ENCODE peak calls at places on chromosomes 11 and 22, in five cellular contexts. One of them, this sample, is unnamed.
A peak's percentile ranks its signal among the peaks of the same experiment; 100 is the strongest.

GRCh38 chr11:106077609-106078517 is at the start of gene AASDHPPT:
- DNase-seq in Panc1: peak; percentile 20
- DNase-seq in kidney: no peak
- DNase-seq in heart right ventricle: peak; percentile 6
- DNase-seq in spleen: no peak
- DNase-seq in this sample: no peak

GRCh38 chr22:44155115-44155514 is 25.6 kb upstream of the PARVG start:
- DNase-seq in Panc1: no peak
- DNase-seq in kidney: peak; percentile 39
- DNase-seq in heart right ventricle: no peak
- DNase-seq in spleen: no peak
- DNase-seq in this sample: peak; percentile 27

GRCh38 chr22:42780070-42780540 is 59.4 kb upstream of the A4GALT start:
- DNase-seq in Panc1: peak; percentile 80
- DNase-seq in kidney: no peak
- DNase-seq in heart right ventricle: peak; percentile 88
- DNase-seq in spleen: no peak
- DNase-seq in this sample: peak; percentile 66

GRCh38 chr11:61800331-61801281 is 7.9 kb downstream of the FEN1 start:
- DNase-seq in Panc1: no peak
- DNase-seq in kidney: no peak
- DNase-seq in heart right ventricle: no peak
- DNase-seq in spleen: no peak
- DNase-seq in this sample: no peak

GRCh38 chr11:131486100-131486499 is 115.7 kb downstream of the NTM start:
- DNase-seq in Panc1: no peak
- DNase-seq in kidney: no peak
- DNase-seq in heart right ventricle: no peak
- DNase-seq in spleen: no peak
- DNase-seq in this sample: no peak

GRCh38 chr11:125468025-125468424 is 28.0 kb downstream of the FEZ1 start:
- DNase-seq in Panc1: no peak
- DNase-seq in kidney: no peak
- DNase-seq in heart right ventricle: no peak
- DNase-seq in spleen: no peak
- DNase-seq in this sample: no peak

GRCh38 chr11:72703281-72704008 is 29.2 kb upstream of the PDE2A start:
- DNase-seq in Panc1: no peak
- DNase-seq in kidney: peak; percentile 90
- DNase-seq in heart right ventricle: peak; percentile 71
- DNase-seq in spleen: no peak
- DNase-seq in this sample: no peak

GRCh38 chr11:111554532-111554931 is 14.0 kb downstream of the LAYN start:
- DNase-seq in Panc1: no peak
- DNase-seq in kidney: no peak
- DNase-seq in heart right ventricle: no peak
- DNase-seq in spleen: no peak
- DNase-seq in this sample: no peak

GRCh38 chr22:44159230-44159629 is 21.5 kb upstream of the PARVG start:
- DNase-seq in Panc1: no peak
- DNase-seq in kidney: peak; percentile 22
- DNase-seq in heart right ventricle: no peak
- DNase-seq in spleen: peak; percentile 20
- DNase-seq in this sample: no peak

GRCh38 chr22:32991353-32992115 is 66.6 kb downstream of the SYN3 start:
- DNase-seq in Panc1: no peak
- DNase-seq in kidney: no peak
- DNase-seq in heart right ventricle: no peak
- DNase-seq in spleen: no peak
- DNase-seq in this sample: no peak

GRCh38 chr22:49457946-49458707 is 369.5 kb downstream of the BRD1 start:
- DNase-seq in Panc1: no peak
- DNase-seq in kidney: no peak
- DNase-seq in heart right ventricle: no peak
- DNase-seq in spleen: no peak
- DNase-seq in this sample: no peak

GRCh38 chr11:134037093-134037908 is 31.6 kb upstream of the JAM3 start:
- DNase-seq in Panc1: no peak
- DNase-seq in kidney: peak; percentile 92
- DNase-seq in heart right ventricle: peak; percentile 81
- DNase-seq in spleen: peak; percentile 89
- DNase-seq in this sample: peak; percentile 44

GRCh38 chr11:116701297-116701801 is 71.4 kb downstream of the BUD13 start:
- DNase-seq in Panc1: no peak
- DNase-seq in kidney: no peak
- DNase-seq in heart right ventricle: no peak
- DNase-seq in spleen: peak; percentile 71
- DNase-seq in this sample: peak; percentile 31

GRCh38 chr11:126929186-126930085 is 71.1 kb downstream of the KIRREL3 start:
- DNase-seq in Panc1: no peak
- DNase-seq in kidney: no peak
- DNase-seq in heart right ventricle: no peak
- DNase-seq in spleen: no peak
- DNase-seq in this sample: no peak

GRCh38 chr22:25488244-25489020 is 76.0 kb upstream of the GRK3 start:
- DNase-seq in Panc1: peak; percentile 5
- DNase-seq in kidney: peak; percentile 85
- DNase-seq in heart right ventricle: peak; percentile 71
- DNase-seq in spleen: no peak
- DNase-seq in this sample: peak; percentile 68

GRCh38 chr11:92969293-92969633 is 188 bp upstream of the MTNR1B start:
- DNase-seq in Panc1: no peak
- DNase-seq in kidney: no peak
- DNase-seq in heart right ventricle: no peak
- DNase-seq in spleen: no peak
- DNase-seq in this sample: no peak

GRCh38 chr11:119027561-119028345 is 2.9 kb downstream of the SLC37A4 start:
- DNase-seq in Panc1: no peak
- DNase-seq in kidney: no peak
- DNase-seq in heart right ventricle: no peak
- DNase-seq in spleen: peak; percentile 72
- DNase-seq in this sample: no peak

GRCh38 chr11:60970369-60970774 is 1.1 kb upstream of the CD6 start:
- DNase-seq in Panc1: peak; percentile 25
- DNase-seq in kidney: no peak
- DNase-seq in heart right ventricle: peak; percentile 50
- DNase-seq in spleen: peak; percentile 94
- DNase-seq in this sample: peak; percentile 84

GRCh38 chr11:64865286-64866172 is 12.9 kb downstream of the EHD1 start:
- DNase-seq in Panc1: no peak
- DNase-seq in kidney: no peak
- DNase-seq in heart right ventricle: no peak
- DNase-seq in spleen: peak; percentile 83
- DNase-seq in this sample: peak; percentile 57

GRCh38 chr11:2263012-2263565 is 7.3 kb downstream of the ASCL2 start:
- DNase-seq in Panc1: no peak
- DNase-seq in kidney: no peak
- DNase-seq in heart right ventricle: no peak
- DNase-seq in spleen: no peak
- DNase-seq in this sample: peak; percentile 46

GRCh38 chr11:86800956-86801264 is 568 bp downstream of the PRSS23 start:
- DNase-seq in Panc1: no peak
- DNase-seq in kidney: no peak
- DNase-seq in heart right ventricle: no peak
- DNase-seq in spleen: no peak
- DNase-seq in this sample: no peak

GRCh38 chr22:20243545-20244249 is 24.4 kb downstream of the RTN4R start:
- DNase-seq in Panc1: no peak
- DNase-seq in kidney: peak; percentile 90
- DNase-seq in heart right ventricle: peak; percentile 84
- DNase-seq in spleen: peak; percentile 88
- DNase-seq in this sample: peak; percentile 58

GRCh38 chr11:44324222-44324621 is 14.3 kb upstream of the ALX4 start:
- DNase-seq in Panc1: no peak
- DNase-seq in kidney: no peak
- DNase-seq in heart right ventricle: no peak
- DNase-seq in spleen: no peak
- DNase-seq in this sample: no peak

GRCh38 chr11:63445720-63446119 is 45.2 kb downstream of the PLAAT5 start:
- DNase-seq in Panc1: no peak
- DNase-seq in kidney: no peak
- DNase-seq in heart right ventricle: no peak
- DNase-seq in spleen: no peak
- DNase-seq in this sample: no peak

DNA sequence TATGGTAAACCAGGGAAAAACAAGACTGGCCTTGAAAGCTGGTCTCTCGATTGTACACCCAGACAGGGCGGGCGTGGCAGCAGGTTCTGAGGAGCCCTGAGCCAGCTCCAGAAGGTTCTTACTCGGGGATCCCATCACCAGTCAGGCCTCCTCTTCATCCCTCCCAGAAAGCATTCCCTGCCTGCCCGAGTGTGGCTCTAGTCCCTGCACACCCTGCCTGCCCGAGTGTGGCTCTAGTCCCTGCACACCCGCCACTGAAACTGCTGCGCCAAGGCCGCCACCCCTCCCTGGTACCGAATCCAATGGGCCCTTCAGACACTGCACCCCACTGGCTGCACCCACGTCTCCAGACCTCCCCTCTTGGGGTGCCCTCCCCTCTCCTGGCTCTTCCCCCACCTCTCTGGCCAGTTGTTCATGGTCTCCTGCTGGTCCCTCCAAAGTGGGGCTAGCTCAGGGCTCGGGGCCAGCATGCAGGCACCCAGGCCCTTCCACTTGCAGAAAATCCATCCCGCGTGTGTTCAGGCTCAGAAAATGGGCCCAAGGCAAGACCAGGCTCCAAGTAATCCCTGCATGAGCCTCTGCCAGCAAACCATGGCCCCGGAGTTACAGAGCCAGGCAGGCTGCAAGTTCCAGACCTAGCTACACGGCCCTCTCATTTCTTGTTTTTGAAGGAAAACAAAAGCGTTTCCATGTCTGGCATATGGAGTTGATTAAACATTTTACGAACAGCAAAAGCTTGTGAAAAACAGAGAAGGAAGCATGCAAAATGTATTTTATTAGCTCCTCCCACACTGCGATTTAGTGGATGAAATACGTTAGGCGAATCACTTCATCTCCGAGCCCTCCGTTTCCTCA is 29.9 kb downstream of the KIAA0930 start:
- DNase-seq in Panc1: no peak
- DNase-seq in kidney: peak; percentile 55
- DNase-seq in heart right ventricle: no peak
- DNase-seq in spleen: peak; percentile 44
- DNase-seq in this sample: peak; percentile 35
- H3K4me1 ChIP-seq in Panc1: peaks cover 10% of the 10 kb centered on the region
- H3K4me1 ChIP-seq in kidney: peaks cover 2% of the 10 kb centered on the region
- H3K4me1 ChIP-seq in heart right ventricle: peaks cover 11% of the 10 kb centered on the region
- H3K4me1 ChIP-seq in spleen: peaks cover 11% of the 10 kb centered on the region
- H3K4me1 ChIP-seq in this sample: no peaks in the 10 kb centered on the region

GRCh38 chr11:12270215-12270797 is 107.1 kb upstream of the PARVA start:
- DNase-seq in Panc1: no peak
- DNase-seq in kidney: no peak
- DNase-seq in heart right ventricle: no peak
- DNase-seq in spleen: no peak
- DNase-seq in this sample: peak; percentile 41
- H3K4me1 ChIP-seq in Panc1: peaks cover 8% of the 10 kb centered on the region
- H3K4me1 ChIP-seq in kidney: peaks cover 4% of the 10 kb centered on the region
- H3K4me1 ChIP-seq in heart right ventricle: peaks cover 11% of the 10 kb centered on the region
- H3K4me1 ChIP-seq in spleen: no peaks in the 10 kb centered on the region
- H3K4me1 ChIP-seq in this sample: no peaks in the 10 kb centered on the region

DNA sequence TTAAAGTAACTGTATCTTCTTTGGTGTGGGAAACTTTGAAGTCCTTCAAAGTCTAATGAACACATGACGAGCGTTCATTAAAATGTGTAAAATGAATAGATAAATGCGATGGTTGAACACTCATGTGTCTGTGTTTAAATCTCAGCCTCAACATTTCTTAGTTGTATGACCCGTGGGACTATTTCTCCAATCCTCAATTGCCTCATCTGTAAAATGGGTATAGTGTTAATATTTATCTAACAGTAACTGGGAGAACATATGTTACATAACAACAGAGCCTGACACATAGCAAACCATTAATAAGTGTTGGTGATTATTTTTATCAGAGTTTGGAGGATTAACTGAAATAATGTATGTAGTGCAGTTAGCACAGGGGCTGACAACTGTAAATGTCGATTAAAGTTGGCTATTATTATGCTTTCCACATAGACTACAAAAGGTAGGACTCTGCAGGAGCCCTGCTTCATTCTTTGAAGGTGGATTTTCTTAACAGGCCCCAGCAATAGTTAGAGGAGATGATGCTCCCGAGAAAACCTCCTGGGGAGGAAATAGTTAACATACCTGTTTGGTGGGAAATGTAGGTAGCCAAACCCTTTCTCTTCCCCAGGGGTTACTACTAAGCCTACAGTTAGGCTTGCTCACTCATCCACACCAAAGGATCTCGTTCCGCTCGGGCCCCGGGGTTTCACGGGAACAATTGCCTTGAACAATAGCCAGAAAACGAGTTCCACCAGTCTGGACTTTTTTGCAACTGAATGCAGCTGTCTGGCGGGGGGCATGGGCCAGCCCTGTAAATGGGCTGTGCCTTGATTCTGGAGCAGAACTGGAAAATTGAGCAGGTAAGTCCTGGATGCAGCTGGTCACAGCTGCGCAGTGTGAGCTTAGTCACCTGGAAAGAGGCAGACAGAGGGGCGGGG is 133.4 kb downstream of the DBX1 start:
- DNase-seq in Panc1: no peak
- DNase-seq in kidney: peak; percentile 87
- DNase-seq in heart right ventricle: no peak
- DNase-seq in spleen: no peak
- DNase-seq in this sample: no peak
- H3K4me1 ChIP-seq in Panc1: peaks cover 3% of the 10 kb centered on the region
- H3K4me1 ChIP-seq in kidney: peaks cover 7% of the 10 kb centered on the region
- H3K4me1 ChIP-seq in heart right ventricle: peaks cover 20% of the 10 kb centered on the region
- H3K4me1 ChIP-seq in spleen: no peaks in the 10 kb centered on the region
- H3K4me1 ChIP-seq in this sample: no peaks in the 10 kb centered on the region

DNA sequence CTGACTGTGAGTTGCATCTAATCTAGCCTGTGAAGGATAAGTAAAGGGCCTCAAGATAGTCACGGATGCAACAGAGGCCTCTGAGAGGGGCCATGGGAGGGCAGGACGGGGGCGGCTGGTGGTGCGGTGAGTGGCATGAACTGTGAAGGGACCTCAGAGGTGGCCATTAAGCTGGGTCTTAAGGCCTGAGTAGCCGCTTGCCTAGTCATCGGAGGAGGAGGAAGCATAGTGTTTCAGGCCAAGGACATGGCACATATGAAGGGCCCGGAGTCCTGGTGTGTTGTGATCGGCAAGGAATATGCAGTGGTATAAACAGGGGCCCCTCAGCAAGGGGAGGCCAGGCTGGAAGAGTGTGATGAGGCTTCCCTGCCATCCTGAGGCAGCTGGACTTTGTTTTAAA is 51.8 kb downstream of the TRIOBP start:
- DNase-seq in Panc1: no peak
- DNase-seq in kidney: no peak
- DNase-seq in heart right ventricle: no peak
- DNase-seq in spleen: no peak
- DNase-seq in this sample: no peak
- H3K4me1 ChIP-seq in Panc1: peaks cover 68% of the 10 kb centered on the region
- H3K4me1 ChIP-seq in kidney: peaks cover 55% of the 10 kb centered on the region
- H3K4me1 ChIP-seq in heart right ventricle: peaks cover 84% of the 10 kb centered on the region
- H3K4me1 ChIP-seq in spleen: peaks cover 51% of the 10 kb centered on the region
- H3K4me1 ChIP-seq in this sample: peaks cover 18% of the 10 kb centered on the region

DNA sequence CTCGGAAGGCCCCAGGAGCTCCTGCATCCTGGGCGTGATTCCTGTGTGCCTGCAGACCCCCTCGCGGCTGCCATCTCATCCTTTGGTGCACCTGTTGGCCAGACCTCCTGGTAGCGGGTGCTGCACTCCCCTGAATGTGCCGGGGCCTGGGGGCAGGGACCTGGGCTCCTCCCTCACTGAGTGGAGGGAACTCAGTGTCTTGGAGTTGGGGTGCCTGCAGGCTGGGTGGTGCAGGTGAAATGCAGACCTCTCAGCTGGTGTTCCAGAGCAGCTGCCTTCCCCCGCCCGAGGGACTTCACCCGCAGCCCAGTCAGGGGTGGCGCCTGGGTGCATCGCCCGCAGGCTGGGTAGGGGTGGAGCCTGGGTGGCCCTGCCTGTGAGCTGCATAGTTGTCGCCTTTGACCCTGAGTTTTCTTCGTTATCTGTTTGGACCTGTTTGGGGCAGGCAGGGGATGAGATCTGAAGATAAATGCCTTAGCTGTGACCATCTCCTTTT is 31.4 kb downstream of the LRP5 start:
- DNase-seq in Panc1: no peak
- DNase-seq in kidney: no peak
- DNase-seq in heart right ventricle: no peak
- DNase-seq in spleen: no peak
- DNase-seq in this sample: peak; percentile 25
- H3K4me1 ChIP-seq in Panc1: peaks cover 60% of the 10 kb centered on the region
- H3K4me1 ChIP-seq in kidney: peaks cover 29% of the 10 kb centered on the region
- H3K4me1 ChIP-seq in heart right ventricle: peaks cover 65% of the 10 kb centered on the region
- H3K4me1 ChIP-seq in spleen: peaks cover 7% of the 10 kb centered on the region
- H3K4me1 ChIP-seq in this sample: no peaks in the 10 kb centered on the region